ENCODE peak calls at places on chromosomes 11 and 22, in ten cellular contexts. N is OCI-M1; Z is endothelial cell of umbilical vein; L is hippocampal formation; V is stimulated activated CD8-positive, alpha-beta memory T cell treated with anti-CD3 and anti-CD28 coated beads, Interleukin-15, amount 100 ng/mL, for 4 hours; P is stimulated activated CD4-positive, alpha-beta T cell treated with anti-CD3 and anti-CD28 coated beads, Interleukin-2, amount 100 ng/mL, for 48 hours; A is MV-4-11; Q is activated effector memory CD4-positive, alpha-beta T cell treated with Interleukin-2 at 50 U/mL for 16 hours; J is Daoy; I is cardiac septum. X is an unnamed sample.

GRCh38 chr11:47067401-47067800 is 109.3 kb downstream of the ARFGAP2 start:
- DNase-seq in I (no peak), Q (no peak), N (peak; percentile 59), A (no peak), V (no peak), P (no peak), L (no peak), Z (no peak), J (no peak), X (no peak)

GRCh38 chr22:50320116-50320515 is 6.7 kb downstream of the DENND6B start:
- DNase-seq in L (no peak), I (no peak), Q (no peak), Z (no peak), V (no peak), N (no peak), P (no peak), J (no peak), A (no peak), X (no peak)

GRCh38 chr11:27319065-27319464 is 44.0 kb downstream of the CCDC34 start:
- DNase-seq in Z (no peak), V (no peak), P (no peak), N (no peak), Q (no peak), I (no peak), A (no peak), J (peak; percentile 32), L (no peak), X (no peak)

GRCh38 chr11:114821626-114822025 is 143.3 kb downstream of the NXPE2 start:
- DNase-seq in N (peak; percentile 37), L (no peak), I (no peak), V (no peak), J (peak; percentile 63), A (no peak), Q (no peak), P (no peak), Z (no peak), X (no peak)

GRCh38 chr11:1341928-1342524 is 32.6 kb upstream of the TOLLIP start:
- DNase-seq in Q (no peak), I (no peak), J (peak; percentile 37), A (peak; percentile 7), P (no peak), Z (no peak), V (no peak), N (no peak), L (peak; percentile 31), X (no peak)

GRCh38 chr11:130547761-130548490 is 99.5 kb downstream of the ADAMTS15 start:
- DNase-seq in N (no peak), J (no peak), A (no peak), I (no peak), L (no peak), Q (no peak), P (no peak), Z (no peak), V (no peak), X (no peak)

GRCh38 chr11:68680541-68681231 is 3.7 kb upstream of the GAL start:
- DNase-seq in Q (no peak), L (no peak), P (no peak), A (no peak), Z (no peak), N (no peak), J (no peak), I (peak; percentile 24), V (no peak), X (no peak)

GRCh38 chr11:75328426-75329277 is 22.8 kb downstream of the ARRB1 start:
- DNase-seq in I (no peak), L (peak; percentile 70), V (peak; percentile 11), Z (peak; percentile 84), J (peak; percentile 71), A (peak; percentile 60), N (peak; percentile 98), Q (peak; percentile 54), P (no peak), X (no peak)

GRCh38 chr11:61087426-61088119 is 14.7 kb upstream of the CD5 start:
- DNase-seq in P (no peak), V (no peak), A (no peak), N (no peak), L (no peak), J (no peak), Z (no peak), Q (no peak), I (peak; percentile 29), X (no peak)

GRCh38 chr11:91261513-91261912 is 963.1 kb upstream of the FAT3 start:
- DNase-seq in P (no peak), I (no peak), Z (no peak), A (peak; percentile 20), J (no peak), Q (no peak), V (no peak), L (no peak), N (peak; percentile 53), X (no peak)

GRCh38 chr11:58618215-58618614 is 4.2 kb upstream of the CNTF start:
- DNase-seq in Z (no peak), P (no peak), J (no peak), Q (no peak), A (no peak), I (no peak), V (no peak), N (no peak), L (no peak), X (no peak)

GRCh38 chr11:2562897-2563215 is 118.0 kb downstream of the KCNQ1 start:
- DNase-seq in Z (no peak), J (no peak), P (no peak), Q (no peak), I (no peak), A (no peak), V (no peak), N (no peak), L (no peak), X (no peak)

X was measured in GOT3.